ENCODE peak calls at places on chromosomes 6 and 20, in four cellular contexts. A is GM12878, I is K562, O is HL-60. C is an unnamed sample.

GRCh38 chr6:133705731-133706130 is 183.2 kb upstream of the TCF21 start:
- DNase-seq in A (no peak), I (no peak), O (no peak), C (no peak)

GRCh38 chr6:116447496-116448011 is 13.6 kb upstream of the CALHM6 start:
- DNase-seq in A (no peak), I (no peak), O (peak), C (no peak)

GRCh38 chr20:48965189-48965910 is 43.8 kb downstream of the ARFGEF2 start:
- DNase-seq in A (no peak), I (no peak), O (no peak), C (no peak)

GRCh38 chr6:143940011-143940597 is 68.0 kb downstream of the PLAGL1 start:
- DNase-seq in A (peak), I (peak), O (peak), C (peak)

GRCh38 chr20:36969478-36970186 is 18.1 kb upstream of the SAMHD1 start:
- DNase-seq in A (no peak), I (no peak), O (no peak), C (no peak)

GRCh38 chr6:30720738-30721197 is 616 bp downstream of the TUBB start:
- DNase-seq in A (no peak), I (peak), O (peak), C (no peak)

GRCh38 chr6:80460396-80460912 is 354.0 kb downstream of the BCKDHB start:
- DNase-seq in A (no peak), I (no peak), O (no peak), C (no peak)

GRCh38 chr6:132357120-132357519 is 44.2 kb downstream of the MOXD1 start:
- DNase-seq in A (no peak), I (no peak), O (no peak), C (no peak)

GRCh38 chr6:31128093-31128676 is 7.9 kb upstream of the CDSN start:
- DNase-seq in A (peak), I (peak), O (peak), C (peak)

GRCh38 chr6:35146453-35146852 is 5.3 kb upstream of the TCP11 start:
- DNase-seq in A (no peak), I (no peak), O (peak), C (no peak)

DNA sequence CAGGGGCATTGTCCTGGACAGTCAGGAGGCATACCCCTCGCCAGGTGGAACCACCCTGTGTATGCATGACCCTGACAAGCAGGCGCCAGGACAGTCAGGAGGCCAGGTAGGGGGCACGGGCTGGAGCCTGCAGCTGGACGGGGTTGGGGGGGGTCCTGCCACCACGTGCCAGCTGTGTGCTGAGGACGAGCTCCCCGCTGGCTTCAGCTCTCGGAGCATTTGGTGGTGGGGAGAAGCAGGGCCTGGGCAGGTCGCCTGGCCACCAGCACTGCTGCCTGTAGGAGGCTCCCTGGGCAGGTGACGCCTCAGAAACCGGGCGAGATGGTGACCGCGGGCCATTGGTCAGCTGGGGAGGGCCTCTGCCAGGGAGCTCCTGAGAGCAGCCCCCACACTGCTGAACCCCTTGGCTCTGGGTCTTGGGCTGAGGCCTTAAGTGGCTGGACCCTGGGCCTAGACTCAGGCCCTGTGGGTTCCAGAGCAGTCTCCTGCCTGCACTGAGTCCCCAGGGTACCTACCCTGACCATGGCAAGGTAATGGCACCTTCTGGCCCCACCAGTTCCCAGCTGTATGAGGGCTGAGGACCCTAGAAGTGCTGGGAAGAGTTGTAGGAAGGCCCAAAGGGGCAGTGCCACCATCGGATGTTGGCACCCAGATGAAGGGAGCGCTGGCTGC is 794 bp downstream of the SLC17A9 start:
- DNase-seq in A (no peak), I (no peak), O (peak), C (no peak)
- TF ChIP-seq SPI1 in A (no peak), I (no peak), O (no peak), C (no peak)

GRCh38 chr6:70459235-70459634 is 45.9 kb downstream of the FAM135A start:
- DNase-seq in A (no peak), I (no peak), O (no peak), C (no peak)

DNA sequence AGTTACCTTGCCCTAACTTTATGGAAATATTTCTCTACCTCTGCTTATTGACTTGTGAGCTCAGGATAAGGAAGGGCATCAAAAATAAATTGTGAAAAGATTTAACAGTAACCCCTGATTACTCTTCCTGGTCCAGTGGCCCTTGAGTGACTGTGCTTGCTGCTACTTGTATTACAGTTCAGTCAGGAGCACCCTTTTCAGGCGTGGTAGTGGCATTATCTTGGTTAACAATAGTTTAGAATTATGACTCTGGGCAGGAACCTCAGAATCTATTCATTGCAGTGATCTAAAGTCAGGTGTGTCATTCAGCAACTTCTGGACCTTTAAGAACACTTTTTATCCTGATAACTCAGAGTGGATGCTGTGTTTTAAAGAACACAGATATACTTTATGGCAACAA is 43.4 kb downstream of the FAM135A start:
- DNase-seq in A (no peak), I (no peak), O (no peak), C (no peak)
- TF ChIP-seq SPI1 in A (no peak), I (no peak), O (no peak), C (no peak)

GRCh38 chr6:85462673-85463072 is 12.8 kb downstream of the NT5E start:
- DNase-seq in A (no peak), I (no peak), O (no peak), C (no peak)

GRCh38 chr6:85464260-85464644 is 14.4 kb downstream of the NT5E start:
- DNase-seq in A (no peak), I (no peak), O (no peak), C (no peak)

GRCh38 chr6:85464722-85465150 is 14.9 kb downstream of the NT5E start:
- DNase-seq in A (no peak), I (no peak), O (no peak), C (no peak)

GRCh38 chr6:85461806-85462185 is 11.9 kb downstream of the NT5E start:
- DNase-seq in A (no peak), I (no peak), O (no peak), C (no peak)

GRCh38 chr6:85463621-85464259 is 13.9 kb downstream of the NT5E start:
- DNase-seq in A (no peak), I (no peak), O (no peak), C (no peak)
- TF ChIP-seq SPI1 in A (no peak), I (no peak), O (no peak), C (no peak)

GRCh38 chr6:127907960-127908640 is 7.2 kb upstream of the THEMIS start:
- DNase-seq in A (peak), I (no peak), O (no peak), C (no peak)
- TF ChIP-seq SPI1 in A (no peak), I (no peak), O (no peak), C (no peak)

GRCh38 chr6:13431059-13431656 is 56.2 kb downstream of the GFOD1 start:
- DNase-seq in A (peak), I (no peak), O (no peak), C (no peak)

GRCh38 chr6:13434455-13434775 is 53.0 kb downstream of the GFOD1 start:
- DNase-seq in A (no peak), I (no peak), O (no peak), C (no peak)

GRCh38 chr6:13432526-13433218 is 54.7 kb downstream of the GFOD1 start:
- DNase-seq in A (peak), I (no peak), O (no peak), C (no peak)

GRCh38 chr6:13429406-13429753 is 58.0 kb downstream of the GFOD1 start:
- DNase-seq in A (no peak), I (no peak), O (no peak), C (no peak)

GRCh38 chr6:13431861-13432465 is 55.4 kb downstream of the GFOD1 start:
- DNase-seq in A (peak), I (no peak), O (no peak), C (no peak)
- TF ChIP-seq SPI1 in A (no peak), I (no peak), O (no peak), C (peak)

GRCh38 chr6:20658053-20658452 is 123.8 kb downstream of the CDKAL1 start:
- DNase-seq in A (no peak), I (no peak), O (no peak), C (no peak)

GRCh38 chr6:20657274-20657800 is 123.1 kb downstream of the CDKAL1 start:
- DNase-seq in A (no peak), I (no peak), O (no peak), C (no peak)

GRCh38 chr6:20652691-20653479 is 118.6 kb downstream of the CDKAL1 start:
- DNase-seq in A (no peak), I (no peak), O (no peak), C (no peak)

GRCh38 chr6:20652276-20652675 is 118.0 kb downstream of the CDKAL1 start:
- DNase-seq in A (no peak), I (no peak), O (no peak), C (no peak)

DNA sequence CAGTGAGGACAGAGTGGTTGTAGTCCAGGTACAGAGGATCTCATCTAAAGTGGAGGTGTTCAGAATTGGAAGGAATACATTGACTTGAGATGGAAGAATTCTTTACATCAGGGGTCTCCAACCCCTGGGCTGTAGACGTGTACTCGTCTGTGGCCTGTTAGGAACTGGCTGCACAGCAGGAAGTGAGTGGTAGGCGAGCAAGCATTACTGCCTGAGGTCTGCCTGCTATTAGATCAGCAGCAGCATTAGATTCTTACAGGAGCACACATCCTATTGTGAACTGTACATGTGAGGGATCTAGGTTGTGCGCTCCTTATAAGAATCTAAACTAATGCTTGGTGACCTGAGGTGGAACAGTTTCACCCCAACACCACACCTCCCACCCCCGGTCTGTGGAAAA is 121.1 kb downstream of the CDKAL1 start:
- DNase-seq in A (no peak), I (no peak), O (no peak), C (no peak)
- TF ChIP-seq SPI1 in A (no peak), I (no peak), O (no peak), C (no peak)

GRCh38 chr20:20362774-20363435 is 5.0 kb upstream of the INSM1 start:
- DNase-seq in A (no peak), I (no peak), O (no peak), C (no peak)
- TF ChIP-seq SPI1 in A (no peak), I (no peak), O (no peak), C (no peak)

C was measured in GM12891.